ENCODE peak calls at places on chromosome X, in six cellular contexts. S, H, X, O, M and W are unnamed samples.

GRCh38 chrX:82765806-82766205 is 742.3 kb upstream of the POU3F4 start:
- DNase-seq in S (no peak), H (no peak), X (no peak), O (no peak), M (no peak), W (no peak)

GRCh38 chrX:153580700-153581386 is 18.1 kb downstream of the CCNQ start:
- DNase-seq in S (no peak), H (no peak), X (no peak), O (no peak), M (no peak), W (no peak)

GRCh38 chrX:138897621-138898492 is 186.3 kb upstream of the FGF13 start:
- DNase-seq in S (no peak), H (no peak), X (no peak), O (no peak), M (no peak), W (no peak)

GRCh38 chrX:54473993-54474859 is 21.8 kb downstream of the FGD1 start:
- DNase-seq in S (no peak), H (no peak), X (no peak), O (no peak), M (no peak), W (no peak)

GRCh38 chrX:139945075-139945474 is 12.2 kb upstream of the ATP11C start:
- DNase-seq in S (no peak), H (no peak), X (no peak), O (no peak), M (no peak), W (no peak)

GRCh38 chrX:101759000-101759399 is 99.3 kb upstream of the ARMCX2 start:
- DNase-seq in S (no peak), H (peak; percentile 3), X (no peak), O (no peak), M (no peak), W (no peak)

GRCh38 chrX:1244164-1245076 is 24.2 kb upstream of the CSF2RA start:
- DNase-seq in S (no peak), H (no peak), X (no peak), O (no peak), M (no peak), W (no peak)

GRCh38 chrX:1455948-1456280 is 3.2 kb upstream of the ASMTL start:
- DNase-seq in S (no peak), H (no peak), X (no peak), O (no peak), M (no peak), W (no peak)

GRCh38 chrX:10108288-10108687 is 48.5 kb upstream of the CLCN4 start:
- DNase-seq in S (no peak), H (no peak), X (no peak), O (no peak), M (no peak), W (no peak)